ENCODE peak calls at places on chromosomes 1 and 21, in five cellular contexts. U, M, F, C and J are unnamed samples.
A peak's percentile ranks its signal among the peaks of the same experiment; 100 is the strongest.

GRCh38 chr1:213761845-213762407 is 225.8 kb upstream of the PROX1 start:
- DNase-seq in U (no peak), M (no peak), F (no peak), C (no peak), J (no peak)

GRCh38 chr1:202852163-202852904 is 36.6 kb downstream of the RABIF start:
- DNase-seq in U (no peak), M (no peak), F (no peak), C (peak; percentile 63), J (no peak)

GRCh38 chr1:117559139-117559538 is 46.7 kb upstream of the TENT5C start:
- DNase-seq in U (no peak), M (no peak), F (no peak), C (no peak), J (no peak)

GRCh38 chr1:12208271-12208670 is 21.6 kb upstream of the VPS13D start:
- DNase-seq in U (no peak), M (no peak), F (no peak), C (no peak), J (no peak)

GRCh38 chr21:45583831-45584509 is 41.7 kb upstream of the SLC19A1 start:
- DNase-seq in U (no peak), M (no peak), F (no peak), C (peak; percentile 2), J (no peak)

GRCh38 chr1:25019351-25020172 is 89.5 kb upstream of the RUNX3 start:
- DNase-seq in U (no peak), M (no peak), F (no peak), C (no peak), J (no peak)

GRCh38 chr1:103106426-103107321 is 1.6 kb downstream of the COL11A1 start:
- DNase-seq in U (peak; percentile 66), M (peak; percentile 28), F (no peak), C (no peak), J (no peak)

GRCh38 chr1:53411541-53412152 is 47.6 kb upstream of the DMRTB1 start:
- DNase-seq in U (peak; percentile 32), M (no peak), F (no peak), C (no peak), J (no peak)

GRCh38 chr21:9772348-9772672 is 749.1 kb upstream of the TPTE start:
- DNase-seq in U (no peak), M (no peak), F (no peak), C (no peak), J (no peak)

GRCh38 chr1:164774819-164775654 is 216.1 kb downstream of the PBX1 start:
- DNase-seq in U (no peak), M (no peak), F (no peak), C (no peak), J (no peak)

GRCh38 chr1:116733466-116734108 is 20.6 kb upstream of the CD2 start:
- DNase-seq in U (no peak), M (no peak), F (no peak), C (no peak), J (no peak)

GRCh38 chr1:170030212-170030611 is 44.3 kb downstream of the KIFAP3 start:
- DNase-seq in U (no peak), M (no peak), F (no peak), C (no peak), J (no peak)

GRCh38 chr1:61182049-61182448 is 99.7 kb downstream of the NFIA start:
- DNase-seq in U (no peak), M (no peak), F (no peak), C (no peak), J (no peak)

GRCh38 chr1:226649780-226650179 is 89.3 kb downstream of the ITPKB start:
- DNase-seq in U (no peak), M (peak; percentile 52), F (no peak), C (no peak), J (no peak)

GRCh38 chr1:32255072-32256071 is 4.3 kb downstream of the LCK start:
- DNase-seq in U (no peak), M (no peak), F (no peak), C (no peak), J (no peak)

GRCh38 chr1:33784876-33785275 is 79.0 kb upstream of the HMGB4 start:
- DNase-seq in U (no peak), M (no peak), F (no peak), C (no peak), J (no peak)

GRCh38 chr1:162476620-162477019 is 21.0 kb upstream of the UHMK1 start:
- DNase-seq in U (no peak), M (no peak), F (no peak), C (no peak), J (no peak)

GRCh38 chr1:58402444-58402843 is 144.1 kb downstream of the OMA1 start:
- DNase-seq in U (no peak), M (no peak), F (no peak), C (no peak), J (no peak)

GRCh38 chr1:216502528-216503162 is 79.4 kb upstream of the USH2A start:
- DNase-seq in U (no peak), M (no peak), F (no peak), C (no peak), J (no peak)

GRCh38 chr21:17925900-17926299 is 106.7 kb upstream of the C21orf91 start:
- DNase-seq in U (no peak), M (no peak), F (no peak), C (no peak), J (no peak)

GRCh38 chr1:156948708-156949107 is 28.3 kb downstream of the LRRC71 start:
- DNase-seq in U (no peak), M (no peak), F (no peak), C (no peak), J (no peak)
- TF ChIP-seq CTCF in U (no peak), M (no peak), F (no peak), C (no peak), J (peak; percentile 5)

GRCh38 chr1:201543871-201544521 is 5.1 kb downstream of the NAV1 start:
- DNase-seq in U (no peak), M (no peak), F (no peak), C (no peak), J (no peak)

GRCh38 chr1:201539561-201540404 is 856 bp downstream of the NAV1 start:
- DNase-seq in U (peak; percentile 87), M (peak; percentile 80), F (peak; percentile 50), C (no peak), J (no peak)

GRCh38 chr1:201538618-201539551 is at the start of gene NAV1:
- DNase-seq in U (peak; percentile 92), M (peak; percentile 67), F (peak; percentile 78), C (peak; percentile 38), J (no peak)

GRCh38 chr1:201542166-201543045 is 3.5 kb downstream of the NAV1 start:
- DNase-seq in U (no peak), M (no peak), F (no peak), C (no peak), J (no peak)

GRCh38 chr1:201540846-201541735 is 2.2 kb downstream of the NAV1 start:
- DNase-seq in U (no peak), M (no peak), F (no peak), C (no peak), J (no peak)
- H3K4me3 ChIP-seq in U (no peak overlapping the region), M (peak overlapping the region; percentile 58), F (peak overlapping the region; percentile 72), C (no peak overlapping the region), J (no peak overlapping the region)

GRCh38 chr1:68590473-68590872 is 93.6 kb upstream of the DEPDC1 start:
- DNase-seq in U (no peak), M (no peak), F (no peak), C (no peak), J (no peak)
- TF ChIP-seq CTCF in U (no peak), M (no peak), F (no peak), C (no peak), J (peak; percentile 20)

GRCh38 chr21:14697769-14698168 is 151.7 kb upstream of the SAMSN1 start:
- DNase-seq in U (no peak), M (no peak), F (no peak), C (no peak), J (no peak)

GRCh38 chr21:14688412-14688811 is 142.3 kb upstream of the SAMSN1 start:
- DNase-seq in U (no peak), M (no peak), F (no peak), C (no peak), J (no peak)

GRCh38 chr21:14691924-14692323 is 145.8 kb upstream of the SAMSN1 start:
- DNase-seq in U (no peak), M (no peak), F (no peak), C (no peak), J (no peak)

GRCh38 chr21:14690886-14691285 is 144.8 kb upstream of the SAMSN1 start:
- DNase-seq in U (no peak), M (no peak), F (no peak), C (no peak), J (no peak)

DNA sequence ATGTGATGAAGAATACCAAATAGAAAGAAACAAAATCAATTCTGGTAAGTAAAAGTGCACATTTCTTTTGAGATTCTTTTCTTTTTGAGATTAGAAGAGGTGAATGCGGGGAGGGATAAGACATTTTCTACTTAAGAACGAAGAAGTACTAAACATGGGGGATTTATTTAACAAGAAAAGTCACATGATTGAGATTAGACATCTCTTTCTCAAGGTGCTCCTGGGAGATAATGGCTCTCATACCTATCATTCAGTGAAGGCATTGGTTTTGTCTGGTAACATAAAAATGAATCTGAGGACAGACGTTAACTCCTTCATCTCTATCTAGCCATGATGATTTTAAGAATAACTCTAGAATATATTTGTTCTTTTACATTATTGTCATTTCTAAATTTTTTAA is 147.9 kb upstream of the SAMSN1 start:
- DNase-seq in U (no peak), M (no peak), F (no peak), C (no peak), J (no peak)
- H3K4me3 ChIP-seq in U (no peak overlapping the region), M (no peak overlapping the region), F (no peak overlapping the region), C (no peak overlapping the region), J (no peak overlapping the region)

GRCh38 chr1:182035097-182035770 is 26.3 kb downstream of the ZNF648 start:
- DNase-seq in U (no peak), M (no peak), F (no peak), C (no peak), J (no peak)
- TF ChIP-seq CTCF in U (no peak), M (no peak), F (no peak), C (no peak), J (peak; percentile 6)

GRCh38 chr1:154568165-154568815 is 712 bp downstream of the CHRNB2 start:
- DNase-seq in U (peak; percentile 50), M (no peak), F (no peak), C (no peak), J (no peak)
- H3K4me3 ChIP-seq in U (no peak overlapping the region), M (no peak overlapping the region), F (peak overlapping the region; percentile 34), C (peak overlapping the region; percentile 23), J (peak overlapping the region; percentile 3)